ENCODE peak calls at places on chromosome 21, in four cellular contexts. M is K562, D is SK-N-SH, H is HCT116. V is an unnamed sample.

GRCh38 chr21:37153935-37154350 is 80.9 kb downstream of the TTC3 start:
- DNase-seq in M (no peak), D (no peak), H (no peak), V (no peak)

GRCh38 chr21:46397993-46398392 is 60.7 kb upstream of the DIP2A start:
- DNase-seq in M (no peak), D (no peak), H (no peak), V (no peak)

GRCh38 chr21:42974832-42975820 is 764 bp downstream of the PKNOX1 start:
- DNase-seq in M (peak), D (peak), H (no peak), V (peak)

GRCh38 chr21:41141031-41141457 is 26.9 kb upstream of the BACE2 start:
- DNase-seq in M (no peak), D (no peak), H (no peak), V (peak)

GRCh38 chr21:36008505-36008904 is 51.8 kb downstream of the SETD4 start:
- DNase-seq in M (no peak), D (no peak), H (no peak), V (no peak)

GRCh38 chr21:36491191-36491916 is 11.4 kb upstream of the CLDN14 start:
- DNase-seq in M (no peak), D (no peak), H (no peak), V (no peak)

GRCh38 chr21:37208056-37208705 is 59.0 kb downstream of the VPS26C start:
- DNase-seq in M (peak), D (peak), H (no peak), V (no peak)

GRCh38 chr21:41196990-41197389 is 29.0 kb downstream of the BACE2 start:
- DNase-seq in M (no peak), D (no peak), H (no peak), V (no peak)

GRCh38 chr21:37424987-37425386 is 58.4 kb downstream of the DYRK1A start:
- DNase-seq in M (no peak), D (no peak), H (no peak), V (no peak)

GRCh38 chr21:40487406-40487805 is 359.6 kb downstream of the DSCAM start:
- DNase-seq in M (no peak), D (no peak), H (no peak), V (no peak)

GRCh38 chr21:41687633-41688032 is 79.2 kb downstream of the RIPK4 start:
- DNase-seq in M (no peak), D (no peak), H (no peak), V (no peak)

GRCh38 chr21:36436829-36437744 is 42.8 kb downstream of the CLDN14 start:
- DNase-seq in M (no peak), D (no peak), H (no peak), V (no peak)

GRCh38 chr21:38286739-38287426 is 30.1 kb downstream of the KCNJ15 start:
- DNase-seq in M (no peak), D (no peak), H (no peak), V (no peak)

GRCh38 chr21:45263534-45263933 is 24.2 kb downstream of the POFUT2 start:
- DNase-seq in M (no peak), D (peak), H (no peak), V (no peak)

GRCh38 chr21:31346256-31346821 is 2.3 kb upstream of the TIAM1 start:
- DNase-seq in M (no peak), D (no peak), H (no peak), V (no peak)

GRCh38 chr21:42436914-42437313 is 33.2 kb downstream of the UBASH3A start:
- DNase-seq in M (no peak), D (no peak), H (no peak), V (no peak)

GRCh38 chr21:42833859-42834729 is 45.2 kb downstream of the WDR4 start:
- DNase-seq in M (peak), D (peak), H (no peak), V (no peak)

GRCh38 chr21:23016617-23017016 is 2018.4 kb downstream of the NCAM2 start:
- DNase-seq in M (no peak), D (peak), H (no peak), V (peak)

GRCh38 chr21:25025596-25025995 is 581.7 kb downstream of the MRPL39 start:
- DNase-seq in M (no peak), D (no peak), H (no peak), V (no peak)

GRCh38 chr21:39715804-39716397 is 29.1 kb upstream of the IGSF5 start:
- DNase-seq in M (peak), D (peak), H (peak), V (peak)

GRCh38 chr21:14707265-14708020 is 161.3 kb upstream of the SAMSN1 start:
- DNase-seq in M (no peak), D (no peak), H (no peak), V (no peak)

GRCh38 chr21:37916795-37917142 is 512 bp upstream of the KCNJ6 start:
- DNase-seq in M (peak), D (peak), H (no peak), V (no peak)

GRCh38 chr21:45328198-45329087 is 40.7 kb upstream of the POFUT2 start:
- DNase-seq in M (no peak), D (no peak), H (no peak), V (no peak)

GRCh38 chr21:39484711-39485264 is 33.0 kb downstream of the SH3BGR start:
- DNase-seq in M (no peak), D (no peak), H (no peak), V (peak)

GRCh38 chr21:45935628-45936027 is 45.9 kb upstream of the COL6A1 start:
- DNase-seq in M (no peak), D (no peak), H (no peak), V (peak)

GRCh38 chr21:31151682-31152081 is 113.4 kb upstream of the KRTAP19-8 start:
- DNase-seq in M (no peak), D (peak), H (no peak), V (no peak)

GRCh38 chr21:23579573-23579972 is 2027.7 kb downstream of the MRPL39 start:
- DNase-seq in M (no peak), D (no peak), H (no peak), V (no peak)

GRCh38 chr21:34558166-34558565 is 46.2 kb upstream of the KCNE1 start:
- DNase-seq in M (no peak), D (no peak), H (no peak), V (no peak)
- TF ChIP-seq JUND in M (no peak), D (no peak), H (no peak), V (no peak)

DNA sequence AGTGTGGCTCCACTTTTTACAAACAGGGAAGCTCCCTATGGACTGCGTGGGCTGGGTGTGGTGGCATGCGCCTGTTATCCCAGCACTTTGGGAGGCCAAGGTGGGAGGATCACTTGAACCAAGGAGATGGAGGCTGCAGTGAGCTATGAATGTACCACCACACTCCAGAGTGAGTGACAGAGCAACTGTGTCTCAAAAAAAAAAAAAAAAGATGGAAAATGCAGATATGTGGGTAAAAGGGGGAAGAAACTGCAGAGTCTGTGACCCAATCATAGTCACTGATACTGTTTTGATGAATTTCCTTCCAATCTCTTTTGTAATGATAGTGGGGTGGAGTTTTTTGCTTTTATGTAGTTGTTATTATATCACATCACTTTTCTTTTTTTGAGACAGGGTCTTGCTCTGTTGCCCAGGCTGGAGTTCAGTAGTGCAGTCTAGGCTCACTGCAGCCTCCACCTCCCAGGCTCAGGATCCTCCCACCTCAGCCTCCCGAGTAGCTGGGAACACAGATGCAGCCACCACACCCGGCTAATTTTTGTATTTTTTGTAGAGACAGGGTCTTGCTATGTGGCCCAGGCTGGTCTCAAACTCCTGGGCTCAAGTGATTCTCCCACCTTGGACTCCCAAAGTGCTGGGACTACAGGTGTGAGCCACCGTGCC is 8.7 kb upstream of the TRAPPC10 start:
- DNase-seq in M (no peak), D (no peak), H (no peak), V (no peak)
- TF ChIP-seq JUND in M (no peak), D (no peak), H (no peak), V (no peak)

GRCh38 chr21:29436143-29436542 is 137.4 kb downstream of the BACH1 start:
- DNase-seq in M (no peak), D (no peak), H (no peak), V (no peak)
- TF ChIP-seq JUND in M (no peak), D (no peak), H (no peak), V (no peak)

GRCh38 chr21:33976980-33977720 is 61.5 kb upstream of the ATP5PO start:
- DNase-seq in M (no peak), D (no peak), H (no peak), V (no peak)

GRCh38 chr21:33977721-33978369 is 62.2 kb upstream of the ATP5PO start:
- DNase-seq in M (no peak), D (no peak), H (no peak), V (no peak)

GRCh38 chr21:33975548-33976081 is 60.0 kb upstream of the ATP5PO start:
- DNase-seq in M (no peak), D (no peak), H (no peak), V (no peak)

GRCh38 chr21:33974513-33975468 is 59.2 kb upstream of the ATP5PO start:
- DNase-seq in M (no peak), D (no peak), H (no peak), V (no peak)

GRCh38 chr21:33976082-33976979 is 60.7 kb upstream of the ATP5PO start:
- DNase-seq in M (peak), D (no peak), H (no peak), V (no peak)
- TF ChIP-seq JUND in M (no peak), D (peak), H (peak), V (no peak)